ENCODE peak calls at places on chromosomes 12 and 14, in eight cellular contexts. N is GM10248, G is pons, A is nephron progenitor cell, M is HT-29, V is cerebellar cortex, P is G401, X is H7. F is an unnamed sample.

GRCh38 chr12:112937741-112938719 is at the start of gene OAS3:
- DNase-seq in P (peak), A (peak), V (peak), M (peak), N (peak), X (peak), G (peak), F (peak)

GRCh38 chr12:31877884-31878283 is 81.3 kb upstream of the RESF1 start:
- DNase-seq in A (no peak), X (no peak), G (no peak), M (no peak), N (no peak), V (no peak), P (no peak), F (no peak)

GRCh38 chr14:102916347-102917055 is 6.0 kb upstream of the AMN start:
- DNase-seq in A (no peak), G (no peak), X (peak), V (no peak), M (no peak), P (no peak), N (no peak), F (no peak)

GRCh38 chr14:94656043-94656442 is 43.9 kb downstream of the SERPINA3 start:
- DNase-seq in N (no peak), M (no peak), P (no peak), G (no peak), V (no peak), A (no peak), X (no peak), F (no peak)

GRCh38 chr12:7935773-7936581 is at the start of gene SLC2A3:
- DNase-seq in M (no peak), X (peak), V (peak), N (peak), P (peak), A (peak), G (peak), F (peak)

GRCh38 chr12:50786498-50787231 is 22.8 kb downstream of the ATF1 start:
- DNase-seq in M (peak), P (no peak), X (no peak), V (no peak), A (no peak), N (no peak), G (no peak), F (peak)

GRCh38 chr12:27434673-27435565 is 11.6 kb upstream of the SMCO2 start:
- DNase-seq in P (peak), V (no peak), X (peak), A (peak), N (peak), G (no peak), M (peak), F (no peak)

GRCh38 chr14:75234173-75234855 is 44.3 kb upstream of the FOS start:
- DNase-seq in X (no peak), P (no peak), G (peak), V (no peak), A (no peak), N (no peak), M (peak), F (peak)

GRCh38 chr14:35121026-35121886 is 534 bp downstream of the PPP2R3C start:
- DNase-seq in N (no peak), G (no peak), P (no peak), M (no peak), V (no peak), A (no peak), X (no peak), F (peak)

GRCh38 chr12:112162261-112162790 is 37.0 kb downstream of the TRAFD1 start:
- DNase-seq in P (no peak), V (no peak), X (no peak), A (no peak), N (no peak), G (no peak), M (no peak), F (no peak)

GRCh38 chr14:74763803-74764531 is 851 bp downstream of the YLPM1 start:
- DNase-seq in V (no peak), N (peak), A (peak), G (no peak), X (peak), P (peak), M (peak), F (peak)

GRCh38 chr14:61379639-61380184 is 58.3 kb downstream of the PRKCH start:
- DNase-seq in V (no peak), A (no peak), X (no peak), N (peak), G (no peak), M (no peak), P (no peak), F (no peak)

GRCh38 chr14:56138987-56139386 is 20.8 kb downstream of the PELI2 start:
- DNase-seq in V (peak), P (peak), A (no peak), M (no peak), G (no peak), N (no peak), X (no peak), F (no peak)

GRCh38 chr12:115528466-115528865 is 749.0 kb downstream of the MED13L start:
- DNase-seq in P (no peak), A (no peak), M (no peak), X (no peak), V (no peak), N (no peak), G (no peak), F (no peak)

GRCh38 chr12:100661300-100661951 is 87.9 kb downstream of the GAS2L3 start:
- DNase-seq in P (no peak), A (no peak), G (no peak), V (no peak), M (no peak), X (no peak), N (no peak), F (peak)

GRCh38 chr14:89025581-89026236 is 201.3 kb downstream of the TTC8 start:
- DNase-seq in A (no peak), P (no peak), M (no peak), X (no peak), N (no peak), V (no peak), G (no peak), F (no peak)

GRCh38 chr12:110636516-110636915 is 22.6 kb downstream of the TCTN1 start:
- DNase-seq in M (no peak), P (no peak), X (no peak), V (no peak), N (peak), A (no peak), G (no peak), F (no peak)

GRCh38 chr14:84228702-84229101 is 1301.2 kb upstream of the FLRT2 start:
- DNase-seq in X (no peak), P (no peak), N (no peak), V (no peak), G (no peak), A (no peak), M (no peak), F (no peak)

GRCh38 chr12:77007476-77007875 is 57.9 kb downstream of the E2F7 start:
- DNase-seq in N (no peak), M (no peak), A (no peak), V (no peak), X (no peak), G (no peak), P (no peak), F (no peak)

GRCh38 chr12:12721251-12721689 is 4.1 kb downstream of the CDKN1B start:
- DNase-seq in P (no peak), G (no peak), X (no peak), A (no peak), V (no peak), N (no peak), M (peak), F (peak)

GRCh38 chr12:123390415-123391093 is 6.6 kb downstream of the KMT5A start:
- DNase-seq in V (peak), G (no peak), N (no peak), P (peak), X (no peak), M (no peak), A (no peak), F (peak)

GRCh38 chr12:119006749-119007148 is 25.4 kb downstream of the SRRM4 start:
- DNase-seq in P (peak), G (no peak), M (no peak), A (peak), V (peak), X (peak), N (no peak), F (no peak)

F was measured in epithelial cell of esophagus.